ENCODE peak calls at places on chromosomes 11 and 22, in nine cellular contexts. One of them, this sample, is unnamed.
A peak's percentile ranks its signal among the peaks of the same experiment; 100 is the strongest.

GRCh38 chr11:67640021-67640757 is 626 bp upstream of the TBX10 start:
- DNase-seq in H9: peak; percentile 84
- DNase-seq in left ventricle myocardium inferior: no peak
- DNase-seq in Panc1: no peak
- DNase-seq in colonic mucosa: peak; percentile 70
- DNase-seq in PC-3: peak; percentile 57
- DNase-seq in CD4-positive, alpha-beta memory T cell: no peak
- DNase-seq in fibroblast of lung: peak; percentile 19
- DNase-seq in heart left ventricle: peak; percentile 59
- DNase-seq in this sample: no peak

GRCh38 chr11:662689-663274 is 25.7 kb downstream of the DRD4 start:
- DNase-seq in left ventricle myocardium inferior: peak; percentile 59
- DNase-seq in CD4-positive, alpha-beta memory T cell: no peak
- DNase-seq in PC-3: peak; percentile 54
- DNase-seq in heart left ventricle: peak; percentile 63
- DNase-seq in colonic mucosa: peak; percentile 73
- DNase-seq in H9: peak; percentile 76
- DNase-seq in fibroblast of lung: peak; percentile 35
- DNase-seq in Panc1: peak; percentile 33
- DNase-seq in this sample: no peak

GRCh38 chr11:61779666-61780525 is 12.5 kb downstream of the TMEM258 start:
- DNase-seq in CD4-positive, alpha-beta memory T cell: no peak
- DNase-seq in left ventricle myocardium inferior: no peak
- DNase-seq in Panc1: no peak
- DNase-seq in colonic mucosa: no peak
- DNase-seq in H9: no peak
- DNase-seq in PC-3: no peak
- DNase-seq in heart left ventricle: no peak
- DNase-seq in fibroblast of lung: no peak
- DNase-seq in this sample: no peak

GRCh38 chr11:121466063-121466794 is 13.5 kb upstream of the SORL1-AS1 start:
- DNase-seq in fibroblast of lung: peak; percentile 97
- DNase-seq in CD4-positive, alpha-beta memory T cell: peak; percentile 74
- DNase-seq in left ventricle myocardium inferior: peak; percentile 83
- DNase-seq in Panc1: peak; percentile 95
- DNase-seq in heart left ventricle: peak; percentile 94
- DNase-seq in PC-3: peak; percentile 99
- DNase-seq in H9: peak; percentile 92
- DNase-seq in colonic mucosa: peak; percentile 97
- DNase-seq in this sample: peak; percentile 88

GRCh38 chr11:61193596-61193995 is 9.7 kb upstream of the PGA3 start:
- DNase-seq in Panc1: no peak
- DNase-seq in left ventricle myocardium inferior: no peak
- DNase-seq in CD4-positive, alpha-beta memory T cell: no peak
- DNase-seq in heart left ventricle: no peak
- DNase-seq in PC-3: no peak
- DNase-seq in H9: peak; percentile 33
- DNase-seq in fibroblast of lung: no peak
- DNase-seq in colonic mucosa: no peak
- DNase-seq in this sample: no peak

GRCh38 chr22:44298331-44299087 is 14.2 kb downstream of the SHISAL1 start:
- DNase-seq in PC-3: no peak
- DNase-seq in Panc1: no peak
- DNase-seq in fibroblast of lung: no peak
- DNase-seq in CD4-positive, alpha-beta memory T cell: no peak
- DNase-seq in heart left ventricle: no peak
- DNase-seq in colonic mucosa: no peak
- DNase-seq in H9: no peak
- DNase-seq in left ventricle myocardium inferior: no peak
- DNase-seq in this sample: no peak

GRCh38 chr11:92340839-92341238 is 116.2 kb downstream of the FAT3 start:
- DNase-seq in CD4-positive, alpha-beta memory T cell: no peak
- DNase-seq in fibroblast of lung: no peak
- DNase-seq in Panc1: no peak
- DNase-seq in left ventricle myocardium inferior: no peak
- DNase-seq in H9: peak; percentile 70
- DNase-seq in PC-3: peak; percentile 25
- DNase-seq in colonic mucosa: peak; percentile 22
- DNase-seq in heart left ventricle: no peak
- DNase-seq in this sample: no peak

GRCh38 chr22:48785792-48786678 is 1041.6 kb downstream of the BRD1 start:
- DNase-seq in colonic mucosa: no peak
- DNase-seq in left ventricle myocardium inferior: no peak
- DNase-seq in PC-3: no peak
- DNase-seq in Panc1: no peak
- DNase-seq in fibroblast of lung: no peak
- DNase-seq in CD4-positive, alpha-beta memory T cell: no peak
- DNase-seq in heart left ventricle: no peak
- DNase-seq in H9: no peak
- DNase-seq in this sample: peak; percentile 43

GRCh38 chr11:121808096-121808495 is 307.9 kb downstream of the BLID start:
- DNase-seq in heart left ventricle: no peak
- DNase-seq in fibroblast of lung: no peak
- DNase-seq in PC-3: no peak
- DNase-seq in Panc1: no peak
- DNase-seq in CD4-positive, alpha-beta memory T cell: no peak
- DNase-seq in H9: no peak
- DNase-seq in colonic mucosa: no peak
- DNase-seq in left ventricle myocardium inferior: no peak
- DNase-seq in this sample: no peak

GRCh38 chr11:27700351-27701261 is at the start of gene BDNF:
- DNase-seq in H9: peak; percentile 58
- DNase-seq in PC-3: peak; percentile 53
- DNase-seq in colonic mucosa: no peak
- DNase-seq in Panc1: no peak
- DNase-seq in left ventricle myocardium inferior: no peak
- DNase-seq in fibroblast of lung: peak; percentile 63
- DNase-seq in CD4-positive, alpha-beta memory T cell: no peak
- DNase-seq in heart left ventricle: no peak
- DNase-seq in this sample: no peak

GRCh38 chr11:88246680-88247079 is 71.4 kb upstream of the RAB38 start:
- DNase-seq in fibroblast of lung: peak; percentile 96
- DNase-seq in CD4-positive, alpha-beta memory T cell: no peak
- DNase-seq in colonic mucosa: no peak
- DNase-seq in Panc1: no peak
- DNase-seq in PC-3: peak; percentile 68
- DNase-seq in left ventricle myocardium inferior: no peak
- DNase-seq in H9: no peak
- DNase-seq in heart left ventricle: no peak
- DNase-seq in this sample: no peak

DNA sequence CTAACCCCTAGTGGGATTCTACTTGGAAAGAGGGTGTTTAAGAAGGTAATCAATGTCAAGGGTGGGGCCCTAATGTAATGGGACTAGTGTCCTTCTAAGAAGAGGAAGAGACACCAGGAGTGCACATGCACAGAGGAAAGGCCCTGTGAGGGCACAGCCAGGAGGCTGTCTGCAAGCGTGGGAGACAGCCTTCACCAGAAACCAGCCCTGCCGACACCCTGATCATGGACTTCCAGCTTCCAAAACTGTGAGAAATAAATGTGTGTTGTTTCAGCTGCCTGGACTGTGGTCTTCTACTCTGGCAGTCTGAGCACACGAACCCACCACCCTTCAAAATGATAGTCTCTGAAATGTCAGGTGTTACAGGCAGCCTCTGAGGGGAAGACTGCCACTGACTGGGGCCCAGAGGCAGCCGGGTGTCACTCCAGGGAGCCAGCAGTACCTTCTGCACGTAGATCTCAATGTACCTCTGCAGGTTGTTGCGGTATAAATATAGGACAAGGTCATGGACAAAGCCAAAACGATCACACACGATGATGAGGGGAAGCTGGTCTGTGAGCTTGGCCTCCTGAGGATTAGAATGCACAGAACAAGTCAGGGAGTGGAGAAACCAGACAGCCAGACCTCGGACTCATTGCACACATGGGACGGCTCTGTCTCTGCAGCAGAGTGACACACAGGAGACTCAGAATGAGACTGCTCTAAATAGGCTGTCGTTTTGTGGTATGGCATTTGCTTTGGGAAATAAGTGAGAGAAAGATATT is 43.9 kb upstream of the SLC25A1 start:
- DNase-seq in PC-3: no peak
- DNase-seq in CD4-positive, alpha-beta memory T cell: no peak
- DNase-seq in heart left ventricle: no peak
- DNase-seq in H9: no peak
- DNase-seq in fibroblast of lung: no peak
- DNase-seq in Panc1: no peak
- DNase-seq in colonic mucosa: no peak
- DNase-seq in left ventricle myocardium inferior: no peak
- DNase-seq in this sample: no peak
- H3K27ac ChIP-seq in PC-3: no peak overlapping the region
- H3K27ac ChIP-seq in CD4-positive, alpha-beta memory T cell: no peak overlapping the region
- H3K27ac ChIP-seq in heart left ventricle: no peak overlapping the region
- H3K27ac ChIP-seq in H9: no peak overlapping the region
- H3K27ac ChIP-seq in fibroblast of lung: no peak overlapping the region
- H3K27ac ChIP-seq in Panc1: no peak overlapping the region
- H3K27ac ChIP-seq in colonic mucosa: no peak overlapping the region
- H3K27ac ChIP-seq in left ventricle myocardium inferior: no peak overlapping the region
- H3K27ac ChIP-seq in this sample: no peak overlapping the region

GRCh38 chr11:134741453-134742227 is 329.6 kb upstream of the B3GAT1 start:
- DNase-seq in CD4-positive, alpha-beta memory T cell: no peak
- DNase-seq in colonic mucosa: no peak
- DNase-seq in heart left ventricle: no peak
- DNase-seq in Panc1: no peak
- DNase-seq in left ventricle myocardium inferior: no peak
- DNase-seq in fibroblast of lung: peak; percentile 42
- DNase-seq in H9: no peak
- DNase-seq in PC-3: no peak
- DNase-seq in this sample: no peak
- H3K9me3 ChIP-seq in CD4-positive, alpha-beta memory T cell: no peaks in the 10 kb centered on the region
- H3K9me3 ChIP-seq in colonic mucosa: no peaks in the 10 kb centered on the region
- H3K9me3 ChIP-seq in heart left ventricle: no peaks in the 10 kb centered on the region
- H3K9me3 ChIP-seq in Panc1: no peaks in the 10 kb centered on the region
- H3K9me3 ChIP-seq in left ventricle myocardium inferior: peaks cover 11% of the 10 kb centered on the region
- H3K9me3 ChIP-seq in fibroblast of lung: no peaks in the 10 kb centered on the region
- H3K9me3 ChIP-seq in H9: no peaks in the 10 kb centered on the region
- H3K9me3 ChIP-seq in PC-3: peaks cover under 1% of the 10 kb centered on the region
- H3K9me3 ChIP-seq in this sample: no peaks in the 10 kb centered on the region

DNA sequence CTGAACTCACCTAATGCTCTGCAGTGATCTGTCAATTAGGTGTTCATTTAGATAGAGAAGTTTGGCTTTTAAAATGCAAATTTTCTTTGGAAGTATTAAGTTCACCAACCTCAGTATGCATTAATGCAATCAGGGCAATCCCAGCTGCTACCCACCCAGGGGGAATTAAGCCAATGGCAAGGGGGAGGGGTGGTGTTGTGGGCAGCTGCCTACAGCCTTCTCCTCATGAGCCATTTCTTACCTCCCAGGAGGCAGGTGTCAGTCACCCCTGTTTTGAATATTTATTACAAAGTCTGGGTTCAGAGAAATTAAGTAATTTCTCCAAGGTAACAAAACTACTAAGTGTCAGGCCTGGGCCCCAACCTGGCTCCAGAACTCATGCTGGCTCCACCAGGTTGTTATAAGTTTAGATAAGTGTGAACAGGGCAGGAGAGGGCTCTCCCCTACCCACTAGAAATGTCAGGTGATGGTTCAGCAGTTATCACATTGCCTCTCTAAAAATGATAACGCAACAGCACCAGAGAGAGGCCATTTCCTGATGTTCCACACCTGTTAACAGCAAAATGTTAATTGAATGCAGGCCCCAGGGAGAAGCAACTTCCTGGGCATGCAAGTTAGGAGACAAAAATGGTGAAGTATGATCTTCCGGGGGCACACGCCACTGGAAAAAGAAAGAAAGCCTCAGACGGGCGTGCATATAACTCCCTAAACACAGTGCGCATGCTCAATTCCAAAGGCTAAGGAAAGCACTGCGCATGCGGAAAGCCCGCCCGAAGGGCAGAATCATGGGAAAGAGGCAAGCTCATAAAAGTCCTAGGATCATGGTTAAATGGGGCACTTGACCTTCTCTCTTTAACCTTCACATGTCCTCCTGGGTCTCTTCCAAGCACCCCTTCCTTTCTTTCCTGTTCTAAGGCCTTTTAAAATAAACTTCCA is 35.4 kb upstream of the GNAZ start:
- DNase-seq in colonic mucosa: no peak
- DNase-seq in CD4-positive, alpha-beta memory T cell: no peak
- DNase-seq in left ventricle myocardium inferior: no peak
- DNase-seq in Panc1: no peak
- DNase-seq in fibroblast of lung: no peak
- DNase-seq in heart left ventricle: no peak
- DNase-seq in H9: no peak
- DNase-seq in PC-3: no peak
- DNase-seq in this sample: no peak
- H3K27ac ChIP-seq in colonic mucosa: no peak overlapping the region
- H3K27ac ChIP-seq in CD4-positive, alpha-beta memory T cell: no peak overlapping the region
- H3K27ac ChIP-seq in left ventricle myocardium inferior: no peak overlapping the region
- H3K27ac ChIP-seq in Panc1: no peak overlapping the region
- H3K27ac ChIP-seq in fibroblast of lung: no peak overlapping the region
- H3K27ac ChIP-seq in heart left ventricle: no peak overlapping the region
- H3K27ac ChIP-seq in H9: no peak overlapping the region
- H3K27ac ChIP-seq in PC-3: no peak overlapping the region
- H3K27ac ChIP-seq in this sample: no peak overlapping the region

GRCh38 chr11:69140635-69141034 is 15.1 kb upstream of the SMIM38 start:
- DNase-seq in fibroblast of lung: no peak
- DNase-seq in heart left ventricle: no peak
- DNase-seq in CD4-positive, alpha-beta memory T cell: no peak
- DNase-seq in H9: no peak
- DNase-seq in left ventricle myocardium inferior: no peak
- DNase-seq in colonic mucosa: no peak
- DNase-seq in Panc1: no peak
- DNase-seq in PC-3: no peak
- DNase-seq in this sample: no peak

GRCh38 chr11:69144316-69144715 is 11.4 kb upstream of the SMIM38 start:
- DNase-seq in heart left ventricle: no peak
- DNase-seq in fibroblast of lung: no peak
- DNase-seq in left ventricle myocardium inferior: no peak
- DNase-seq in PC-3: no peak
- DNase-seq in H9: no peak
- DNase-seq in CD4-positive, alpha-beta memory T cell: no peak
- DNase-seq in Panc1: no peak
- DNase-seq in colonic mucosa: no peak
- DNase-seq in this sample: no peak

GRCh38 chr11:69144719-69145365 is 10.9 kb upstream of the SMIM38 start:
- DNase-seq in H9: no peak
- DNase-seq in fibroblast of lung: peak; percentile 60
- DNase-seq in colonic mucosa: no peak
- DNase-seq in CD4-positive, alpha-beta memory T cell: no peak
- DNase-seq in PC-3: no peak
- DNase-seq in Panc1: no peak
- DNase-seq in left ventricle myocardium inferior: no peak
- DNase-seq in heart left ventricle: no peak
- DNase-seq in this sample: no peak

GRCh38 chr11:69142894-69143293 is 12.8 kb upstream of the SMIM38 start:
- DNase-seq in PC-3: no peak
- DNase-seq in heart left ventricle: no peak
- DNase-seq in H9: no peak
- DNase-seq in colonic mucosa: no peak
- DNase-seq in Panc1: no peak
- DNase-seq in left ventricle myocardium inferior: no peak
- DNase-seq in fibroblast of lung: no peak
- DNase-seq in CD4-positive, alpha-beta memory T cell: no peak
- DNase-seq in this sample: no peak

GRCh38 chr11:69141742-69142141 is 14.0 kb upstream of the SMIM38 start:
- DNase-seq in PC-3: no peak
- DNase-seq in CD4-positive, alpha-beta memory T cell: no peak
- DNase-seq in fibroblast of lung: no peak
- DNase-seq in H9: no peak
- DNase-seq in Panc1: no peak
- DNase-seq in left ventricle myocardium inferior: no peak
- DNase-seq in colonic mucosa: no peak
- DNase-seq in heart left ventricle: no peak
- DNase-seq in this sample: no peak
- H3K9me3 ChIP-seq in PC-3: no peaks in the 10 kb centered on the region
- H3K9me3 ChIP-seq in CD4-positive, alpha-beta memory T cell: no peaks in the 10 kb centered on the region
- H3K9me3 ChIP-seq in fibroblast of lung: no peaks in the 10 kb centered on the region
- H3K9me3 ChIP-seq in H9: no peaks in the 10 kb centered on the region
- H3K9me3 ChIP-seq in Panc1: peaks cover 14% of the 10 kb centered on the region
- H3K9me3 ChIP-seq in left ventricle myocardium inferior: peaks cover 17% of the 10 kb centered on the region
- H3K9me3 ChIP-seq in colonic mucosa: no peaks in the 10 kb centered on the region
- H3K9me3 ChIP-seq in heart left ventricle: no peaks in the 10 kb centered on the region
- H3K9me3 ChIP-seq in this sample: no peaks in the 10 kb centered on the region

This sample was measured in right atrium auricular region.